ENCODE peak calls at places on chromosome 7, in eight cellular contexts. Y is fibroblast of lung, D is OCI-LY7, H is astrocyte, Z is IMR-90, T is HCT116, B is MM.1S, S is pancreas. K is an unnamed sample.

GRCh38 chr7:123367508-123368122 is 166.8 kb downstream of the IQUB start:
- DNase-seq in B (peak; percentile 77), Y (peak; percentile 6), D (peak; percentile 32), S (no peak), T (peak; percentile 45), Z (no peak), H (no peak), K (no peak)

GRCh38 chr7:104980969-104981670 is 32.9 kb upstream of the KMT2E start:
- DNase-seq in T (peak; percentile 54), Z (peak; percentile 71), H (no peak), B (peak; percentile 79), D (peak; percentile 84), Y (no peak), S (no peak), K (no peak)

GRCh38 chr7:71408276-71408675 is 276.3 kb downstream of the GALNT17 start:
- DNase-seq in H (no peak), S (no peak), D (no peak), T (no peak), Y (no peak), Z (no peak), B (no peak), K (peak; percentile 67)

GRCh38 chr7:66301737-66302136 is 96.6 kb downstream of the TPST1 start:
- DNase-seq in Y (no peak), Z (no peak), T (no peak), B (no peak), S (no peak), H (no peak), D (no peak), K (no peak)

GRCh38 chr7:50335795-50336754 is 31.6 kb downstream of the IKZF1 start:
- DNase-seq in H (no peak), Y (no peak), T (no peak), B (no peak), S (no peak), Z (no peak), D (peak; percentile 71), K (no peak)

GRCh38 chr7:47710201-47710935 is 128.5 kb upstream of the TNS3 start:
- DNase-seq in Y (peak; percentile 63), Z (peak; percentile 45), H (peak; percentile 62), B (no peak), T (no peak), D (no peak), S (no peak), K (no peak)

GRCh38 chr7:82057476-82057875 is 287.6 kb upstream of the HGF start:
- DNase-seq in Z (no peak), S (no peak), T (no peak), D (no peak), Y (peak; percentile 57), H (peak; percentile 39), B (no peak), K (no peak)

GRCh38 chr7:37391791-37392672 is 56.6 kb downstream of the ELMO1 start:
- DNase-seq in S (no peak), D (no peak), T (no peak), B (no peak), Y (no peak), H (no peak), Z (no peak), K (no peak)

GRCh38 chr7:158760936-158761335 is 56.3 kb upstream of the NCAPG2 start:
- DNase-seq in Z (no peak), B (no peak), Y (no peak), T (no peak), H (no peak), S (no peak), D (no peak), K (no peak)

GRCh38 chr7:135684134-135684533 is 21.8 kb downstream of the STMP1 start:
- DNase-seq in Y (peak; percentile 65), B (no peak), Z (peak; percentile 49), D (no peak), S (no peak), H (peak; percentile 49), T (no peak), K (no peak)

GRCh38 chr7:73912223-73912622 is 51.3 kb downstream of the TMEM270 start:
- DNase-seq in Z (no peak), B (no peak), D (no peak), T (no peak), H (no peak), Y (no peak), S (peak; percentile 1), K (no peak)

GRCh38 chr7:6121141-6121540 is 90.0 kb downstream of the ANKRD61 start:
- DNase-seq in T (no peak), B (no peak), D (no peak), S (no peak), Y (peak; percentile 27), Z (peak; percentile 61), H (peak; percentile 14), K (no peak)

GRCh38 chr7:51229620-51230323 is 86.8 kb downstream of the COBL start:
- DNase-seq in D (no peak), S (no peak), Y (no peak), H (no peak), Z (no peak), T (no peak), B (no peak), K (no peak)

GRCh38 chr7:120831260-120831659 is 26.7 kb downstream of the TSPAN12 start:
- DNase-seq in T (no peak), H (no peak), Z (no peak), D (no peak), S (no peak), Y (no peak), B (no peak), K (no peak)

GRCh38 chr7:34339061-34339526 is 318.9 kb upstream of the NPSR1 start:
- DNase-seq in Z (no peak), Y (peak; percentile 74), T (peak; percentile 40), S (no peak), B (no peak), H (peak; percentile 65), D (no peak), K (no peak)

GRCh38 chr7:19944363-19945120 is 171.1 kb upstream of the TMEM196 start:
- DNase-seq in B (no peak), D (no peak), H (peak; percentile 16), Y (peak; percentile 20), S (no peak), Z (no peak), T (peak; percentile 60), K (no peak)

GRCh38 chr7:37915438-37915837 is 1.2 kb downstream of the SFRP4 start:
- DNase-seq in B (no peak), Z (no peak), S (no peak), Y (peak; percentile 25), D (no peak), H (no peak), T (no peak), K (no peak)

GRCh38 chr7:7219216-7219615 is 36.9 kb downstream of the C1GALT1 start:
- DNase-seq in D (no peak), Z (no peak), S (no peak), B (no peak), T (no peak), H (no peak), Y (no peak), K (no peak)

GRCh38 chr7:16455591-16455990 is 9.9 kb downstream of the SOSTDC1 start:
- DNase-seq in Z (no peak), H (no peak), T (no peak), B (no peak), S (no peak), Y (no peak), D (no peak), K (no peak)

GRCh38 chr7:55534262-55534915 is 37.9 kb downstream of the VOPP1 start:
- DNase-seq in S (no peak), T (no peak), H (peak; percentile 70), Y (peak; percentile 77), Z (peak; percentile 81), B (peak; percentile 95), D (peak; percentile 96), K (no peak)

GRCh38 chr7:47669178-47669878 is 87.4 kb upstream of the TNS3 start:
- DNase-seq in B (peak; percentile 99), D (peak; percentile 91), H (peak; percentile 96), T (no peak), S (no peak), Y (peak; percentile 97), Z (peak; percentile 96), K (peak; percentile 63)

GRCh38 chr7:157357129-157358040 is 20.6 kb downstream of the DNAJB6 start:
- DNase-seq in T (no peak), B (no peak), Y (no peak), D (no peak), H (no peak), Z (no peak), S (no peak), K (no peak)

GRCh38 chr7:151936207-151936606 is 20.0 kb upstream of the GALNTL5 start:
- DNase-seq in D (peak; percentile 45), T (no peak), Z (no peak), B (peak; percentile 69), S (no peak), Y (no peak), H (no peak), K (no peak)

GRCh38 chr7:116706668-116707126 is 34.7 kb downstream of the MET start:
- DNase-seq in S (no peak), B (no peak), Y (peak; percentile 75), H (peak; percentile 63), Z (no peak), D (no peak), T (peak; percentile 81), K (no peak)
- H3K27ac ChIP-seq in S (no peak overlapping the region), B (no peak overlapping the region), Y (no peak overlapping the region), H (peak overlapping the region; percentile 50), Z (no peak overlapping the region), D (no peak overlapping the region), T (peak overlapping the region; percentile 91), K (no peak overlapping the region)

GRCh38 chr7:92415225-92415624 is 32.1 kb upstream of the GATAD1 start:
- DNase-seq in H (no peak), B (no peak), D (no peak), Z (peak; percentile 12), Y (no peak), S (no peak), T (no peak), K (no peak)
- TF ChIP-seq CTCF in H (no peak), B (no peak), D (no peak), Z (no peak), Y (no peak), S (no peak), T (no peak), K (no peak)

DNA sequence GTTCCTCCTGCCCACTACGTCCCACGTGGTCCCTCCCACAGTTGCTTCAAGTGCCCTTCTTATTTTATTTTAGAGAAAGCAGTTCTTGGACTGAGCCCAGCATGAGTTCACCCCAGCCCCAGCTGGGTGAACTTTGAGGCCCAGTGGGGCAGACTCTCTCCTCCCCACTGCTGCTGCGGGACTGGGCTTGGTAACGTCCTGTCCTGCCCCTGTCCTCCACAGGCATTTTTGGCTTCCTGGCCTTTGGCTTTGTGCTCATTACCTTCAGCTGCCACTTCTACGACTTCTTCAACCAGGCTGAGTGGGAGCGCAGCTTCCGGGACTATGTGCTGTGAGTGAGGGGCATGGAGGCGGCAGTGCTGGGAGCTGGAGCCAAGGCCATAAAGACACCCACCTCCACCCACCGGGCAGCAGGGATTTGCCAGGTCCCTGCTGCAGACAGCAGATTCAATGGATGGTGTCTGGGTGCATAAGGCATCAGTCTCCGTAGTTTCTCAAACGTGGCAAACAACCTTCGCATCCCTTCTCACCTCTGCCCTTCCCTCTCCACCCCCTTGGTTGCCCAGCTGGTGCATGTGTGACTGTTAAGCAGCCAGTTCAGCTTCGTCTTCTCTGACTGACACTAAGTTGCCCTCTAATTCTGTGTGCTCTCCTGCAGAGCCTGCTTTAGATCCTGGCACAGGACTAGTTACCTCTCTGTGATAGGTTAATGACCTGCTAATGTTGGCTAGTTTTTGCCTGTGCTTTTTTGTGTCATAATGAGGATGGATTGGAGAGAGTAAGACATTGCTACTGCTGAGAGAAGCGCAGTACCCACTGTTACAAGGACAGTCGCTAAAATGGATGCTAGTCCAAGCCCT is 15.5 kb upstream of the AHCYL2 start:
- DNase-seq in B (no peak), S (no peak), Z (no peak), D (no peak), H (no peak), Y (no peak), T (no peak), K (no peak)
- H3K36me3 ChIP-seq in B (no peaks in the 10 kb centered on the region), S (no peaks in the 10 kb centered on the region), Z (peaks cover 56% of the 10 kb centered on the region), D (no peaks in the 10 kb centered on the region), H (no peaks in the 10 kb centered on the region), Y (no peaks in the 10 kb centered on the region), T (no peaks in the 10 kb centered on the region), K (peaks cover 8% of the 10 kb centered on the region)

GRCh38 chr7:1557771-1558170 is 1.8 kb upstream of the TMEM184A start:
- DNase-seq in H (no peak), B (no peak), T (no peak), Y (no peak), S (peak; percentile 54), Z (no peak), D (no peak), K (no peak)
- H3K27ac ChIP-seq in H (no peak overlapping the region), B (no peak overlapping the region), T (peak overlapping the region; percentile 32), Y (no peak overlapping the region), S (no peak overlapping the region), Z (no peak overlapping the region), D (no peak overlapping the region), K (no peak overlapping the region)